ENCODE peak calls at places on chromosomes 7 and 10, in five cellular contexts. F is SK-N-SH, U is OCI-LY7, X is neural progenitor cell, Y is GM23338. I is an unnamed sample. For H3K4me1, the result is how much of the 10 kb centered on the place peaks cover.

GRCh38 chr7:92293887-92294616 is 48.3 kb downstream of the ANKIB1 start:
- DNase-seq in F (no peak), U (no peak), X (no peak), Y (no peak), I (no peak)

GRCh38 chr7:22586806-22587180 is 86.8 kb upstream of the STEAP1B start:
- DNase-seq in F (no peak), U (no peak), X (peak), Y (peak), I (peak)

GRCh38 chr10:48444266-48444665 is 137.8 kb downstream of the MAPK8 start:
- DNase-seq in F (peak), U (peak), X (peak), Y (peak), I (peak)

GRCh38 chr10:45370202-45370955 is 3.6 kb upstream of the ALOX5 start:
- DNase-seq in F (no peak), U (peak), X (no peak), Y (no peak), I (no peak)

GRCh38 chr10:94361161-94361794 is 1.5 kb downstream of the NOC3L start:
- DNase-seq in F (peak), U (no peak), X (no peak), Y (no peak), I (no peak)

GRCh38 chr7:30678805-30679204 is 3.5 kb downstream of the CRHR2 start:
- DNase-seq in F (no peak), U (no peak), X (peak), Y (no peak), I (no peak)

GRCh38 chr7:26284995-26285632 is 6.5 kb upstream of the SNX10 start:
- DNase-seq in F (peak), U (peak), X (peak), Y (peak), I (no peak)

GRCh38 chr7:120272896-120273475 is at the start of gene KCND2:
- DNase-seq in F (peak), U (no peak), X (peak), Y (peak), I (peak)

GRCh38 chr7:96327429-96327828 is 5.5 kb upstream of the SLC25A13 start:
- DNase-seq in F (no peak), U (no peak), X (no peak), Y (no peak), I (peak)

GRCh38 chr10:28181478-28182096 is 121.3 kb downstream of the MPP7 start:
- DNase-seq in F (no peak), U (no peak), X (no peak), Y (no peak), I (no peak)

GRCh38 chr7:120293027-120293426 is 20.1 kb downstream of the KCND2 start:
- DNase-seq in F (no peak), U (no peak), X (no peak), Y (no peak), I (no peak)

GRCh38 chr10:59791602-59792001 is 38.3 kb upstream of the MRLN start:
- DNase-seq in F (no peak), U (no peak), X (no peak), Y (no peak), I (no peak)

GRCh38 chr7:49074538-49074937 is 150.2 kb downstream of the CDC14C start:
- DNase-seq in F (no peak), U (no peak), X (no peak), Y (no peak), I (no peak)

GRCh38 chr10:6399241-6399701 is 180.8 kb downstream of the PRKCQ start:
- DNase-seq in F (no peak), U (peak), X (no peak), Y (no peak), I (no peak)

GRCh38 chr7:15326044-15326644 is 235.7 kb downstream of the AGMO start:
- DNase-seq in F (peak), U (peak), X (peak), Y (peak), I (peak)

GRCh38 chr10:70348228-70348850 is 34.1 kb downstream of the LRRC20 start:
- DNase-seq in F (peak), U (peak), X (peak), Y (peak), I (peak)

GRCh38 chr7:105734233-105734632 is 142.2 kb downstream of the ATXN7L1 start:
- DNase-seq in F (no peak), U (no peak), X (no peak), Y (no peak), I (peak)

GRCh38 chr7:140423501-140423900 is 19.6 kb downstream of the RAB19 start:
- DNase-seq in F (no peak), U (no peak), X (no peak), Y (no peak), I (no peak)

GRCh38 chr7:129857313-129857712 is 95.4 kb downstream of the UBE2H start:
- DNase-seq in F (no peak), U (no peak), X (no peak), Y (no peak), I (no peak)
- H3K4me1 ChIP-seq in F (half or more), U (under half), X (under half), Y (under half), I (under half)

GRCh38 chr10:23530079-23530478 is 91.2 kb downstream of the OTUD1 start:
- DNase-seq in F (peak), U (peak), X (no peak), Y (no peak), I (no peak)
- TF ChIP-seq CTCF in F (peak), U (peak), X (no peak), Y (peak), I (peak)

GRCh38 chr10:79392020-79392398 is 44.7 kb downstream of the PPIF start:
- DNase-seq in F (peak), U (no peak), X (no peak), Y (no peak), I (no peak)
- TF ChIP-seq EZH2phosphoT487 in F (no peak), U (no peak), X (no peak), Y (no peak), I (no peak)

GRCh38 chr7:137875746-137876145 is 29.0 kb upstream of the DGKI start:
- DNase-seq in F (no peak), U (no peak), X (no peak), Y (no peak), I (no peak)

GRCh38 chr7:137878333-137878961 is 31.7 kb upstream of the DGKI start:
- DNase-seq in F (no peak), U (no peak), X (no peak), Y (peak), I (peak)

GRCh38 chr7:137879357-137880158 is 32.8 kb upstream of the DGKI start:
- DNase-seq in F (no peak), U (no peak), X (peak), Y (peak), I (no peak)

GRCh38 chr7:137874390-137874789 is 27.6 kb upstream of the DGKI start:
- DNase-seq in F (peak), U (no peak), X (no peak), Y (no peak), I (peak)

DNA sequence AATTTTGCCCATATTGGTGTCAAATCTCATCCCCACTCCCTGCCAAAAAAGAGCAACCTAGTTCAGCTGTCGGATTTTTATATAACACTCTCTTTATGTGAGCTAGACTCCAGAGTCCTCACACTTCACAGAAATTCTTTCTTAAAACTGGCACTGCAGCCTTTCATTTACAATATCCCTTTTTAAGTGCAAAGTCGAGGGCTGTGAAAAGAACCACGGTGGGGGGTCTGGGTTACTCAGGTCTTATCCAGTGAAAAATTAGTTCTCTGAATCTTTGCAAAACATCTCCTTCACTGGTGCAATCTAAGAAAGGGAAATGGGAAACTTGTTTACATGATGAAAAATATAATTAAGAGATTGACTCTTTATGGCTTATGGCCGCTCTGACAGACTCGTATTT is 30.5 kb upstream of the DGKI start:
- DNase-seq in F (no peak), U (no peak), X (peak), Y (peak), I (no peak)
- H3K4me1 ChIP-seq in F (under half), U (under half), X (under half), Y (half or more), I (under half)

GRCh38 chr10:12729885-12730284 is 271.6 kb downstream of the CCDC3 start:
- DNase-seq in F (peak), U (no peak), X (peak), Y (peak), I (no peak)
- TF ChIP-seq CTCF in F (peak), U (peak), X (peak), Y (peak), I (peak)

DNA sequence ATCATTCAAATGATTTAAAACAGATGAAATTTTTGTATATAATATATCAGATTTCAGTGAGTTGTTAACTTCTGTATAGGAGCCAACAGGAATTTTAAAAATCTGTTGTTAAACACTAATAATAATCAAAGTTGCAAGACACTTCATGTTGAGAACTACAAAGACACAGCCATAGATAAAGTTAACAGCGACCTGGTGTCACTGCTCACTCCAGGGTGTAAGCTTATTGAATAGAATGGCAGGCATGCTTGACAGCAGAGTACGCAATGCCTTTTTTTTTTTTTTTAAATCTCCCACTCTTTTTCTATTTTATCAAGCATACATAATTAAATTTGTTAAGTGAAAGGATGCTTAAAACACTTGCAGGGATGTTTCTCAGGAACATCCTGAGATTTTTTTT is 32.0 kb downstream of the PCDH15 start:
- DNase-seq in F (no peak), U (no peak), X (peak), Y (no peak), I (no peak)
- TF ChIP-seq EZH2phosphoT487 in F (no peak), U (no peak), X (no peak), Y (no peak), I (no peak)

GRCh38 chr7:86629-87028 is 105.7 kb upstream of the FAM20C start:
- DNase-seq in F (no peak), U (no peak), X (peak), Y (no peak), I (peak)

GRCh38 chr7:84633-85020 is 107.7 kb upstream of the FAM20C start:
- DNase-seq in F (no peak), U (no peak), X (no peak), Y (no peak), I (peak)

GRCh38 chr7:87047-87446 is 105.3 kb upstream of the FAM20C start:
- DNase-seq in F (no peak), U (no peak), X (peak), Y (no peak), I (peak)

GRCh38 chr7:85074-85945 is 107.1 kb upstream of the FAM20C start:
- DNase-seq in F (no peak), U (no peak), X (peak), Y (no peak), I (peak)

DNA sequence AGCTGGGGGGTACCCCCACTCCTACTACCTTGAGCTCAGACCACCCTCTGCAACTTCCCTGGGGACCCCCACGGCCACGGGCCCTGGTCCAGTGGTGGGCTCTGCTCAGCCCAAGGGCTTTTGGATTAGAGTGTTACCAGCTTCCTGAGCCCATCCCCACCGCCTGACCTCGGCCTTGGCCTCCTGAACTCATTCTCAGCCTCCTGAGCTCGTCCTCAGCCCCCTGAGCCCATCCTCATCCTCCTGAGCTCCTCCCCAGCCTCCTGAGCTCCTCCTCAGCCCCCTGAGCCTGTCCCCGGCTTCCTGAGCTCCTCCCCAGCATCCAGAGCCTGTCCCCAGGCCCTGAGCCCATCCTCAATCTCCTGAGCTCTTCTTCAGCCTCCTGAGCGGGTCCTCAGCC is 106.3 kb upstream of the FAM20C start:
- DNase-seq in F (no peak), U (no peak), X (peak), Y (no peak), I (peak)
- H3K4me1 ChIP-seq in F (under half), U (under half), X (under half), Y (under half), I (half or more)

GRCh38 chr10:119246862-119247549 is 39.6 kb downstream of the GRK5 start:
- DNase-seq in F (no peak), U (no peak), X (no peak), Y (no peak), I (no peak)
- TF ChIP-seq CTCF in F (peak), U (no peak), X (no peak), Y (no peak), I (peak)